ENCODE peak calls at places on chromosome 9, in eight cellular contexts. One of them, this sample, is unnamed.
A peak's percentile ranks its signal among the peaks of the same experiment; 100 is the strongest.

GRCh38 chr9:99398241-99398640 is 176.2 kb downstream of the SEC61B start:
- DNase-seq in T47D: no peak
- DNase-seq in endothelial cell: no peak
- DNase-seq in fibroblast of mammary gland: peak; percentile 21
- DNase-seq in NCI-H510A treated with DMSO at 0.1 percent for 48 hours: no peak
- DNase-seq in NCI-H82: peak; percentile 33
- DNase-seq in H9: no peak
- DNase-seq in pulmonary artery endothelial cell: no peak
- DNase-seq in this sample: no peak

GRCh38 chr9:71859939-71860338 is 51.1 kb downstream of the ABHD17B start:
- DNase-seq in T47D: no peak
- DNase-seq in endothelial cell: no peak
- DNase-seq in fibroblast of mammary gland: no peak
- DNase-seq in NCI-H510A treated with DMSO at 0.1 percent for 48 hours: no peak
- DNase-seq in NCI-H82: no peak
- DNase-seq in H9: no peak
- DNase-seq in pulmonary artery endothelial cell: no peak
- DNase-seq in this sample: no peak

GRCh38 chr9:123353984-123354591 is 1.9 kb upstream of the CRB2 start:
- DNase-seq in T47D: peak; percentile 87
- DNase-seq in endothelial cell: peak; percentile 88
- DNase-seq in fibroblast of mammary gland: peak; percentile 53
- DNase-seq in NCI-H510A treated with DMSO at 0.1 percent for 48 hours: peak; percentile 71
- DNase-seq in NCI-H82: peak; percentile 83
- DNase-seq in H9: peak; percentile 91
- DNase-seq in pulmonary artery endothelial cell: no peak
- DNase-seq in this sample: peak; percentile 43

GRCh38 chr9:92954078-92954861 is 6.9 kb downstream of the FGD3 start:
- DNase-seq in T47D: no peak
- DNase-seq in endothelial cell: no peak
- DNase-seq in fibroblast of mammary gland: peak; percentile 6
- DNase-seq in NCI-H510A treated with DMSO at 0.1 percent for 48 hours: peak; percentile 52
- DNase-seq in NCI-H82: no peak
- DNase-seq in H9: no peak
- DNase-seq in pulmonary artery endothelial cell: no peak
- DNase-seq in this sample: peak; percentile 4

GRCh38 chr9:92247296-92247695 is 46.2 kb downstream of the IARS1 start:
- DNase-seq in T47D: no peak
- DNase-seq in endothelial cell: no peak
- DNase-seq in fibroblast of mammary gland: peak; percentile 42
- DNase-seq in NCI-H510A treated with DMSO at 0.1 percent for 48 hours: no peak
- DNase-seq in NCI-H82: no peak
- DNase-seq in H9: no peak
- DNase-seq in pulmonary artery endothelial cell: no peak
- DNase-seq in this sample: no peak

GRCh38 chr9:86821011-86821845 is 126.1 kb downstream of the GAS1 start:
- DNase-seq in T47D: no peak
- DNase-seq in endothelial cell: no peak
- DNase-seq in fibroblast of mammary gland: peak; percentile 44
- DNase-seq in NCI-H510A treated with DMSO at 0.1 percent for 48 hours: no peak
- DNase-seq in NCI-H82: no peak
- DNase-seq in H9: no peak
- DNase-seq in pulmonary artery endothelial cell: no peak
- DNase-seq in this sample: no peak

GRCh38 chr9:87502446-87503232 is 5.0 kb downstream of the DAPK1 start:
- DNase-seq in T47D: no peak
- DNase-seq in endothelial cell: no peak
- DNase-seq in fibroblast of mammary gland: no peak
- DNase-seq in NCI-H510A treated with DMSO at 0.1 percent for 48 hours: no peak
- DNase-seq in NCI-H82: no peak
- DNase-seq in H9: no peak
- DNase-seq in pulmonary artery endothelial cell: no peak
- DNase-seq in this sample: no peak

GRCh38 chr9:136399176-136400037 is 563 bp downstream of the SNAPC4 start:
- DNase-seq in T47D: peak; percentile 39
- DNase-seq in endothelial cell: peak; percentile 32
- DNase-seq in fibroblast of mammary gland: peak; percentile 23
- DNase-seq in NCI-H510A treated with DMSO at 0.1 percent for 48 hours: no peak
- DNase-seq in NCI-H82: peak; percentile 16
- DNase-seq in H9: no peak
- DNase-seq in pulmonary artery endothelial cell: no peak
- DNase-seq in this sample: no peak

GRCh38 chr9:82882744-82883143 is 180.2 kb downstream of the RASEF start:
- DNase-seq in T47D: no peak
- DNase-seq in endothelial cell: no peak
- DNase-seq in fibroblast of mammary gland: no peak
- DNase-seq in NCI-H510A treated with DMSO at 0.1 percent for 48 hours: no peak
- DNase-seq in NCI-H82: no peak
- DNase-seq in H9: no peak
- DNase-seq in pulmonary artery endothelial cell: no peak
- DNase-seq in this sample: no peak

GRCh38 chr9:6090272-6090671 is 74.8 kb upstream of the RANBP6 start:
- DNase-seq in T47D: no peak
- DNase-seq in endothelial cell: no peak
- DNase-seq in fibroblast of mammary gland: no peak
- DNase-seq in NCI-H510A treated with DMSO at 0.1 percent for 48 hours: no peak
- DNase-seq in NCI-H82: no peak
- DNase-seq in H9: no peak
- DNase-seq in pulmonary artery endothelial cell: no peak
- DNase-seq in this sample: no peak

GRCh38 chr9:128416432-128417019 is 4.1 kb upstream of the CERCAM start:
- DNase-seq in T47D: no peak
- DNase-seq in endothelial cell: no peak
- DNase-seq in fibroblast of mammary gland: no peak
- DNase-seq in NCI-H510A treated with DMSO at 0.1 percent for 48 hours: no peak
- DNase-seq in NCI-H82: no peak
- DNase-seq in H9: no peak
- DNase-seq in pulmonary artery endothelial cell: no peak
- DNase-seq in this sample: no peak

GRCh38 chr9:102435427-102435826 is 559.7 kb upstream of the CYLC2 start:
- DNase-seq in T47D: no peak
- DNase-seq in endothelial cell: no peak
- DNase-seq in fibroblast of mammary gland: no peak
- DNase-seq in NCI-H510A treated with DMSO at 0.1 percent for 48 hours: no peak
- DNase-seq in NCI-H82: no peak
- DNase-seq in H9: no peak
- DNase-seq in pulmonary artery endothelial cell: no peak
- DNase-seq in this sample: no peak

GRCh38 chr9:26356491-26356890 is 536.1 kb downstream of the CAAP1 start:
- DNase-seq in T47D: no peak
- DNase-seq in endothelial cell: no peak
- DNase-seq in fibroblast of mammary gland: no peak
- DNase-seq in NCI-H510A treated with DMSO at 0.1 percent for 48 hours: no peak
- DNase-seq in NCI-H82: no peak
- DNase-seq in H9: no peak
- DNase-seq in pulmonary artery endothelial cell: no peak
- DNase-seq in this sample: no peak

GRCh38 chr9:88953401-88954029 is 37.8 kb upstream of the S1PR3 start:
- DNase-seq in T47D: no peak
- DNase-seq in endothelial cell: no peak
- DNase-seq in fibroblast of mammary gland: peak; percentile 88
- DNase-seq in NCI-H510A treated with DMSO at 0.1 percent for 48 hours: no peak
- DNase-seq in NCI-H82: no peak
- DNase-seq in H9: no peak
- DNase-seq in pulmonary artery endothelial cell: no peak
- DNase-seq in this sample: peak; percentile 68

GRCh38 chr9:90090997-90091396 is 486.2 kb downstream of the GADD45G start:
- DNase-seq in T47D: no peak
- DNase-seq in endothelial cell: no peak
- DNase-seq in fibroblast of mammary gland: no peak
- DNase-seq in NCI-H510A treated with DMSO at 0.1 percent for 48 hours: no peak
- DNase-seq in NCI-H82: no peak
- DNase-seq in H9: no peak
- DNase-seq in pulmonary artery endothelial cell: no peak
- DNase-seq in this sample: no peak